ENCODE peak calls at places on chromosomes 4 and X, in four cellular contexts. One of them, this sample, is unnamed.

GRCh38 chr4:109049926-109050325 is 252.5 kb downstream of the COL25A1 start:
- DNase-seq in endodermal cell: no peak
- DNase-seq in mammary epithelial cell: no peak
- DNase-seq in fibroblast of lung: no peak
- DNase-seq in this sample: no peak

GRCh38 chrX:8971116-8971515 is 62.8 kb downstream of the FAM9B start:
- DNase-seq in endodermal cell: no peak
- DNase-seq in mammary epithelial cell: peak; percentile 17
- DNase-seq in fibroblast of lung: peak; percentile 49
- DNase-seq in this sample: no peak

GRCh38 chr4:139555705-139556070 is 331 bp downstream of the SETD7 start:
- DNase-seq in endodermal cell: no peak
- DNase-seq in mammary epithelial cell: no peak
- DNase-seq in fibroblast of lung: no peak
- DNase-seq in this sample: no peak

GRCh38 chrX:39753296-39753996 is 344.3 kb downstream of the BCOR start:
- DNase-seq in endodermal cell: peak; percentile 82
- DNase-seq in mammary epithelial cell: peak; percentile 34
- DNase-seq in fibroblast of lung: peak; percentile 66
- DNase-seq in this sample: no peak

GRCh38 chr4:140637836-140638235 is 69.1 kb upstream of the UCP1 start:
- DNase-seq in endodermal cell: peak; percentile 81
- DNase-seq in mammary epithelial cell: no peak
- DNase-seq in fibroblast of lung: peak; percentile 5
- DNase-seq in this sample: no peak

GRCh38 chrX:87045352-87045751 is 472.2 kb upstream of the KLHL4 start:
- DNase-seq in endodermal cell: no peak
- DNase-seq in mammary epithelial cell: no peak
- DNase-seq in fibroblast of lung: no peak
- DNase-seq in this sample: no peak

GRCh38 chr4:146585761-146586333 is 52.8 kb upstream of the POU4F2 start:
- DNase-seq in endodermal cell: no peak
- DNase-seq in mammary epithelial cell: peak; percentile 15
- DNase-seq in fibroblast of lung: peak; percentile 41
- DNase-seq in this sample: no peak

GRCh38 chrX:129652565-129653169 is 2.1 kb downstream of the APLN start:
- DNase-seq in endodermal cell: no peak
- DNase-seq in mammary epithelial cell: no peak
- DNase-seq in fibroblast of lung: no peak
- DNase-seq in this sample: no peak

GRCh38 chrX:41180194-41180902 is 95.1 kb downstream of the USP9X start:
- DNase-seq in endodermal cell: peak; percentile 76
- DNase-seq in mammary epithelial cell: peak; percentile 42
- DNase-seq in fibroblast of lung: peak; percentile 58
- DNase-seq in this sample: peak; percentile 44

GRCh38 chr4:109207060-109207459 is 95.4 kb downstream of the COL25A1 start:
- DNase-seq in endodermal cell: no peak
- DNase-seq in mammary epithelial cell: peak; percentile 11
- DNase-seq in fibroblast of lung: peak; percentile 90
- DNase-seq in this sample: no peak

GRCh38 chr4:118587116-118587869 is 97.9 kb upstream of the METTL14 start:
- DNase-seq in endodermal cell: no peak
- DNase-seq in mammary epithelial cell: no peak
- DNase-seq in fibroblast of lung: no peak
- DNase-seq in this sample: no peak

GRCh38 chr4:165461176-165461835 is 82.5 kb downstream of the CPE start:
- DNase-seq in endodermal cell: no peak
- DNase-seq in mammary epithelial cell: no peak
- DNase-seq in fibroblast of lung: peak; percentile 96
- DNase-seq in this sample: no peak

DNA sequence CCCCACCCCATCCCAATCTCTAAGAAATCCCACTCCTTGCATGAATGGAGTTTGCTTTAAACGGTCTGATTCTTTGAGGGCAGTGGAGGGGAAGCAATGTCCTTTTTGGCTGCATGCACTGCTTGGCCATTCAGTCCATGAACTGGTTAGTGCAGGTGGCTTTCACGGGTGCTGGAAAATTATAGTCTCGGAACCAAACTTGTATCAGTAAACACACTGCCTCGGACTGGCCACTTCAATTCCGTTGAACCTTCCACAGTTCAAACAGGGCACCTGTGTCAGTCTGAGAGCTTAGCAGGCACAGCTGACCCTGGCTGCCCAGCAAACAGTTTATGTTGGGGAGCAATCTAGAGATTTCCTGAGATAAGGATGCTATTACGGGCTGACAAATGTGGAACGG is 255.6 kb downstream of the DHX15 start:
- DNase-seq in endodermal cell: no peak
- DNase-seq in mammary epithelial cell: no peak
- DNase-seq in fibroblast of lung: peak; percentile 34
- DNase-seq in this sample: no peak
- H3K4me3 ChIP-seq in endodermal cell: no peak overlapping the region
- H3K4me3 ChIP-seq in mammary epithelial cell: no peak overlapping the region
- H3K4me3 ChIP-seq in fibroblast of lung: no peak overlapping the region
- H3K4me3 ChIP-seq in this sample: no peak overlapping the region

GRCh38 chr4:115152081-115152480 is 38.7 kb upstream of the NDST4 start:
- DNase-seq in endodermal cell: no peak
- DNase-seq in mammary epithelial cell: no peak
- DNase-seq in fibroblast of lung: no peak
- DNase-seq in this sample: no peak
- H3K36me3 ChIP-seq in endodermal cell: no peaks in the 10 kb centered on the region
- H3K36me3 ChIP-seq in mammary epithelial cell: no peaks in the 10 kb centered on the region
- H3K36me3 ChIP-seq in fibroblast of lung: no peaks in the 10 kb centered on the region
- H3K36me3 ChIP-seq in this sample: no peaks in the 10 kb centered on the region

GRCh38 chr4:931960-932712 is at the start of the genes GAK and TMEM175:
- DNase-seq in endodermal cell: peak; percentile 98
- DNase-seq in mammary epithelial cell: peak; percentile 96
- DNase-seq in fibroblast of lung: peak; percentile 90
- DNase-seq in this sample: peak; percentile 96
- H3K4me3 ChIP-seq in endodermal cell: peak within 1 kb of the TSS; percentile 99
- H3K4me3 ChIP-seq in mammary epithelial cell: peak within 1 kb of the TSS; percentile 98
- H3K4me3 ChIP-seq in fibroblast of lung: peak within 1 kb of the TSS; percentile 55
- H3K4me3 ChIP-seq in this sample: peak within 1 kb of the TSS; percentile 96

GRCh38 chrX:120768681-120769080 is 107.0 kb downstream of the CT47B1 start:
- DNase-seq in endodermal cell: no peak
- DNase-seq in mammary epithelial cell: peak; percentile 12
- DNase-seq in fibroblast of lung: peak; percentile 54
- DNase-seq in this sample: no peak
- H3K36me3 ChIP-seq in endodermal cell: no peaks in the 10 kb centered on the region
- H3K36me3 ChIP-seq in mammary epithelial cell: no peaks in the 10 kb centered on the region
- H3K36me3 ChIP-seq in fibroblast of lung: no peaks in the 10 kb centered on the region
- H3K36me3 ChIP-seq in this sample: no peaks in the 10 kb centered on the region

DNA sequence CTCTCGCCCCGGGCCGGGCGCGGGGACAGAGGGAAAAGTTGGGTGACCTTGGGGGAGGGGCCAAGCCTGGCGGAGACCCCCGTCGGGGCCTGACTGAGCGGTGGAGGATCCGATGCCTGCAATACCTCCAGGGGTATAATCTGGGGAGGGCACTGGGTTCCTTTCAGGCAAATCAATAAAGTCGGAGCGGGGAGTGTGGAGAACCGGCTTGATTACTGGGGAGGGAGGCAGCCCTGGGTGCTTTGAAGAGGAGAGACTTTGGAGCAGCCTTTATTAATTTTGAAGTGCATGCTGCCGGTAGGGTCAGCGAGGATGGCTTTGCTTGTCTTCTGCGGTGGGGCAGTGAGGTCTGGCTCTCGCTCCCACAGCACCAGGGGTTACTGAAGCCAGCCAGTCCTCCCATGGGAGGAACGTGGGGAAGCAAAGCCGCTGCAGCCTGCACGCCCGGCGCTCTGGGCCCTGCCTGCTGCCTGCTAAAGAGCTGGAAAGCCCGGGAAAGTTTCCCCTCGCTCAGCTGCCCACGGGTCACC is 396 bp upstream of the LGI2 start:
- DNase-seq in endodermal cell: peak; percentile 82
- DNase-seq in mammary epithelial cell: no peak
- DNase-seq in fibroblast of lung: peak; percentile 41
- DNase-seq in this sample: no peak
- H3K4me3 ChIP-seq in endodermal cell: peak overlapping the region; percentile 74
- H3K4me3 ChIP-seq in mammary epithelial cell: no peak overlapping the region
- H3K4me3 ChIP-seq in fibroblast of lung: no peak overlapping the region
- H3K4me3 ChIP-seq in this sample: no peak overlapping the region

GRCh38 chr4:2510351-2511259 is 25.8 kb upstream of the FAM193A start:
- DNase-seq in endodermal cell: no peak
- DNase-seq in mammary epithelial cell: no peak
- DNase-seq in fibroblast of lung: no peak
- DNase-seq in this sample: no peak
- H3K36me3 ChIP-seq in endodermal cell: peaks cover 86% of the 10 kb centered on the region
- H3K36me3 ChIP-seq in mammary epithelial cell: peaks cover 25% of the 10 kb centered on the region
- H3K36me3 ChIP-seq in fibroblast of lung: peaks cover 25% of the 10 kb centered on the region
- H3K36me3 ChIP-seq in this sample: peaks cover 38% of the 10 kb centered on the region

GRCh38 chrX:126551306-126551705 is 1.3 kb downstream of the DCAF12L1 start:
- DNase-seq in endodermal cell: peak; percentile 39
- DNase-seq in mammary epithelial cell: no peak
- DNase-seq in fibroblast of lung: no peak
- DNase-seq in this sample: no peak

GRCh38 chrX:126551725-126552312 is 795 bp downstream of the DCAF12L1 start:
- DNase-seq in endodermal cell: no peak
- DNase-seq in mammary epithelial cell: no peak
- DNase-seq in fibroblast of lung: no peak
- DNase-seq in this sample: no peak

GRCh38 chrX:126552313-126553022 is at the start of gene DCAF12L1:
- DNase-seq in endodermal cell: peak; percentile 85
- DNase-seq in mammary epithelial cell: no peak
- DNase-seq in fibroblast of lung: no peak
- DNase-seq in this sample: no peak

DNA sequence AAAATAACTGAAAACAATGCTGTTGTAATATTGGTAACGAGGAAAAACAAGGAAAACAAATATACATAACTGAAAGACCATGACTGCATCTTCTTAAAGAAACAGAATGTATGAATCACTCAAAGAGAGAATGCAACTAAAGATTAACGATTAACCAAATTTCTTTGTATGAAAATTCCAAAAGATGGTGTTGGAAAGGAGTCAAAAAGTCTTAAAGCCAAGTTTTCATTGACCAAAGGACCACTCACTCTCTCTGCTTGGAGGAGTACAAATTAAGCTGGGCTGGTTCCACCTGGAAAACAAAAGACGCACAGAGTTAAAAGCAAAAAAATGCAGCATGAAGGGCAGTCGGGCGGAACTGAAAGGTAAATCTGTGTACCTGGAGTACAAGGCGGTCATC is 1.8 kb downstream of the DCAF12L1 start:
- DNase-seq in endodermal cell: no peak
- DNase-seq in mammary epithelial cell: no peak
- DNase-seq in fibroblast of lung: no peak
- DNase-seq in this sample: no peak
- H3K4me3 ChIP-seq in endodermal cell: no peak overlapping the region
- H3K4me3 ChIP-seq in mammary epithelial cell: no peak overlapping the region
- H3K4me3 ChIP-seq in fibroblast of lung: no peak overlapping the region
- H3K4me3 ChIP-seq in this sample: no peak overlapping the region

GRCh38 chr4:103193457-103193856 is 4.7 kb downstream of the CENPE start:
- DNase-seq in endodermal cell: no peak
- DNase-seq in mammary epithelial cell: no peak
- DNase-seq in fibroblast of lung: no peak
- DNase-seq in this sample: no peak
- H3K36me3 ChIP-seq in endodermal cell: peaks cover 46% of the 10 kb centered on the region
- H3K36me3 ChIP-seq in mammary epithelial cell: peaks cover 5% of the 10 kb centered on the region
- H3K36me3 ChIP-seq in fibroblast of lung: no peaks in the 10 kb centered on the region
- H3K36me3 ChIP-seq in this sample: no peaks in the 10 kb centered on the region

GRCh38 chr4:30860983-30861382 is 140.8 kb downstream of the PCDH7 start:
- DNase-seq in endodermal cell: no peak
- DNase-seq in mammary epithelial cell: peak; percentile 79
- DNase-seq in fibroblast of lung: no peak
- DNase-seq in this sample: no peak

GRCh38 chr4:30856795-30857564 is 136.8 kb downstream of the PCDH7 start:
- DNase-seq in endodermal cell: no peak
- DNase-seq in mammary epithelial cell: no peak
- DNase-seq in fibroblast of lung: no peak
- DNase-seq in this sample: no peak

GRCh38 chr4:30854566-30854965 is 134.4 kb downstream of the PCDH7 start:
- DNase-seq in endodermal cell: no peak
- DNase-seq in mammary epithelial cell: no peak
- DNase-seq in fibroblast of lung: peak; percentile 56
- DNase-seq in this sample: no peak

DNA sequence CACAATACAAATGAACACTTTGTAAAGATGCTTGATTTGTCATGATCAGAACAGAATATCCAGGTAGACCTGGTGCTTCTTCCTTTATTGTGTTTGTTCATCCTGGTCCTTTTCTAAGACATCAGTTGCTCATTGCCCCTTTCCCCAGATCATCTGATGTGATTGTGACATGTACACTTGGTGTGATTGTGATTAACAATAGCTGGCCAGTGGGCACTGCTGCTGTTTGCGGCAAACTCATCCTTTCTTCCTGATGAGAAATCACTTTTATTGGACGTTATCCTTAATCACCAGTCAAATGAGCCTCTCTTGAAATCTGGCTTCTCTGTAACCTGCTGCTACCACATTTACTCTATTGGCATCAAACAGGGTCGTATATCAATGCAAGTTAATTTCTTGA is 135.1 kb downstream of the PCDH7 start:
- DNase-seq in endodermal cell: no peak
- DNase-seq in mammary epithelial cell: no peak
- DNase-seq in fibroblast of lung: no peak
- DNase-seq in this sample: no peak
- H3K4me3 ChIP-seq in endodermal cell: no peak overlapping the region
- H3K4me3 ChIP-seq in mammary epithelial cell: no peak overlapping the region
- H3K4me3 ChIP-seq in fibroblast of lung: no peak overlapping the region
- H3K4me3 ChIP-seq in this sample: no peak overlapping the region

GRCh38 chr4:77170926-77171325 is 13.9 kb downstream of the CCNG2 start:
- DNase-seq in endodermal cell: no peak
- DNase-seq in mammary epithelial cell: peak; percentile 30
- DNase-seq in fibroblast of lung: no peak
- DNase-seq in this sample: no peak
- H3K36me3 ChIP-seq in endodermal cell: peaks cover 50% of the 10 kb centered on the region
- H3K36me3 ChIP-seq in mammary epithelial cell: peaks cover 29% of the 10 kb centered on the region
- H3K36me3 ChIP-seq in fibroblast of lung: peaks cover 2% of the 10 kb centered on the region
- H3K36me3 ChIP-seq in this sample: no peaks in the 10 kb centered on the region